ENCODE peak calls at places on chromosomes 13 and 19, in nine cellular contexts. D, Y, P, X, K, V, T, A and L are unnamed samples.

GRCh38 chr13:52361225-52361624 is 44.7 kb downstream of the THSD1 start:
- DNase-seq in Y (no peak), X (no peak), A (no peak), V (no peak), K (no peak), T (no peak), P (no peak), D (no peak), L (no peak)

GRCh38 chr13:91119643-91120042 is 227.8 kb upstream of the MIR17HG start:
- DNase-seq in T (no peak), V (no peak), K (no peak), Y (no peak), X (no peak), A (no peak), D (no peak), P (no peak), L (no peak)

GRCh38 chr19:36152886-36153525 is 759 bp upstream of the COX7A1 start:
- DNase-seq in A (peak; percentile 41), K (no peak), V (no peak), X (no peak), D (no peak), T (no peak), P (no peak), Y (no peak), L (no peak)

GRCh38 chr19:36772341-36773222 is at the start of gene ZNF850:
- DNase-seq in A (peak; percentile 95), P (peak; percentile 96), X (peak; percentile 96), T (peak; percentile 82), V (peak; percentile 96), D (peak; percentile 96), Y (peak; percentile 96), K (peak; percentile 95), L (peak; percentile 83)

GRCh38 chr19:46283771-46284170 is 13.1 kb upstream of the HIF3A start:
- DNase-seq in Y (no peak), T (no peak), X (no peak), V (no peak), D (no peak), A (no peak), P (no peak), K (no peak), L (no peak)

GRCh38 chr19:7928334-7928706 is 2.4 kb upstream of the CTXN1 start:
- DNase-seq in A (no peak), V (no peak), P (no peak), K (no peak), X (no peak), Y (no peak), T (no peak), D (no peak), L (no peak)

GRCh38 chr13:114027826-114028225 is 54.0 kb upstream of the C13orf46 start:
- DNase-seq in Y (no peak), V (peak; percentile 40), K (no peak), P (no peak), X (no peak), T (no peak), A (peak; percentile 64), D (no peak), L (no peak)

GRCh38 chr13:114089751-114090400 is 42.5 kb downstream of the RASA3 start:
- DNase-seq in P (no peak), V (peak; percentile 22), K (peak; percentile 19), A (no peak), D (no peak), X (peak; percentile 30), T (no peak), Y (no peak), L (no peak)

GRCh38 chr19:55579766-55580621 is 654 bp downstream of the ZNF579 start:
- DNase-seq in K (no peak), X (no peak), Y (no peak), V (no peak), A (no peak), D (peak; percentile 49), T (no peak), P (no peak), L (no peak)

DNA sequence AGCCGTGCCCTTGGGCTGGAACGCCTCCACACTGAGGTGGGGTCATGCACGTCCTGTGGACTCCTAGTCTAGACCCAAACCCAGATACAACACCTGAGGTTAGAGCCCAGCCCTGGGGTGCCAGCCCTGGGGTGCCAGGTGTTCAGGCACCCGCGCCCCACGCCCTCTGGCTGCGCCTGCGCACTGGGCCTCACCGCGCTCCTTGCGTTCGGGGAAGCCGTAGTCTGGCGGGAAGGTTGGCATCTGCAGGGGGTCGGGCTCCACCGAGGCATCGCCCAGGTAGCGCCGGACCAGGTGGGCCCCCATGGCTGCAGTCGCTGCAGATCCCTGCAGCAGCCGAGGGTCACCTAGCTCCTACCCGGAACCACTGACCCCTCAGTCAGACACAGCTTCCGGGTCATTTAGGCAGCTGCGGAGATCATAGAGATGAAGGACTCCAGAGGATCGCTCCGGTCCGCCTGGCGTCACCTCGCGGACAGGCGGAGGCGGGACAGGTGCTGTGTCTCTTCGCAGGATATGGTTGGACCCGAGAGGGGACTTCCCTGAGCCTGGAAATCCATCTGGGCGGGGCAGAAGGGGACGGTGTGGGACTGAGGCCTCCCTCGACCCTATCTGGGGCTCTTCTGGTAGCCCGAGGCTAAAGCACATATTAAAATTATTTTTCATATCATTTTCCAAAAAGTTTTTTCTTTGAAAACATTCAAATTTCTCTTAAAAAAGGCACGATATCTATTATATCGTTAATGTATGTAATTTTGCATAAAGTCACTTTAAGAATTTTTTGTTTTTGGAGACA is at the start of gene NDUFB7:
- DNase-seq in V (peak; percentile 93), P (peak; percentile 91), X (peak; percentile 87), A (peak; percentile 97), T (peak; percentile 85), K (peak; percentile 94), Y (peak; percentile 91), D (peak; percentile 96), L (peak; percentile 97)
- TF ChIP-seq CTCF in V (peak; percentile 57), P (peak; percentile 53), X (peak; percentile 80), A (peak; percentile 69), T (peak; percentile 70), K (peak; percentile 74), Y (peak; percentile 76), D (peak; percentile 51), L (peak; percentile 55)

GRCh38 chr19:4060621-4061177 is 6.0 kb downstream of the ZBTB7A start:
- DNase-seq in P (no peak), K (no peak), X (no peak), V (no peak), A (no peak), Y (no peak), T (no peak), D (no peak), L (no peak)

GRCh38 chr19:4062576-4063368 is 3.9 kb downstream of the ZBTB7A start:
- DNase-seq in V (peak; percentile 58), P (no peak), Y (no peak), X (no peak), D (no peak), A (peak; percentile 72), T (no peak), K (no peak), L (no peak)

GRCh38 chr19:4061178-4061682 is 5.5 kb downstream of the ZBTB7A start:
- DNase-seq in V (peak; percentile 93), A (peak; percentile 95), K (peak; percentile 94), X (peak; percentile 88), Y (peak; percentile 90), P (peak; percentile 89), D (no peak), T (peak; percentile 68), L (peak; percentile 91)

GRCh38 chr19:4063369-4064072 is 3.2 kb downstream of the ZBTB7A start:
- DNase-seq in K (no peak), X (no peak), T (no peak), P (no peak), D (no peak), Y (no peak), A (peak; percentile 66), V (peak; percentile 58), L (no peak)

GRCh38 chr19:4061683-4062575 is 4.8 kb downstream of the ZBTB7A start:
- DNase-seq in D (no peak), A (peak; percentile 81), K (peak; percentile 82), X (peak; percentile 76), P (no peak), V (peak; percentile 81), Y (no peak), T (no peak), L (no peak)
- H3K4me1 ChIP-seq in D (peaks cover 52% of the 10 kb centered on the region), A (peaks cover 74% of the 10 kb centered on the region), K (peaks cover 68% of the 10 kb centered on the region), X (peaks cover 46% of the 10 kb centered on the region), P (peaks cover 10% of the 10 kb centered on the region), V (no peaks in the 10 kb centered on the region), Y (peaks cover 24% of the 10 kb centered on the region), T (peaks cover 59% of the 10 kb centered on the region), L (peaks cover 46% of the 10 kb centered on the region)

DNA sequence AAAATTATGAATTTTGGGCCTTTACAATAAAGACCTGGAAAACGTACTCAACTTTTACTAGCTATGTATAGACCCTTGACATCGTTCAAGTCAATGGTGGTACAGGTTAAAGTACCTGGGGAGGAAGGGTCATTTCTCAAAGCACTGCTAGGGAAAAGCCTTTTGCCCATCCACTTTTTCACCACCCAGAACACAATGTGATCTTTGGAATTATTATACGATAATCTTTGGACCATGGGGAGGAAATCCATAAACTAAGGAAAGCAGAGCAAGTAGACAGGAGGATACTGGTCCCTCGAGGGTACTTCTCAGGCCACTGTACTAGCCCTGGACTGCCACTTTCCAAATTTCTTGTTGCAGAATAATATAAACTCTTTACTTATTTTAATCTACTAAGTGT is 39.5 kb downstream of the UBL3 start:
- DNase-seq in D (no peak), T (no peak), X (no peak), V (no peak), A (no peak), P (no peak), K (no peak), Y (no peak), L (no peak)
- H3K27ac ChIP-seq in D (no peak overlapping the region), T (no peak overlapping the region), X (no peak overlapping the region), V (peak overlapping the region; percentile 25), A (no peak overlapping the region), P (no peak overlapping the region), K (no peak overlapping the region), Y (no peak overlapping the region), L (no peak overlapping the region)

GRCh38 chr19:42344336-42344893 is 19.0 kb downstream of the MEGF8 start:
- DNase-seq in V (no peak), D (no peak), A (peak; percentile 66), Y (no peak), P (no peak), X (no peak), T (no peak), K (no peak), L (no peak)

GRCh38 chr19:42345191-42345812 is 19.9 kb downstream of the MEGF8 start:
- DNase-seq in T (no peak), A (no peak), V (no peak), K (no peak), X (no peak), P (no peak), Y (no peak), D (peak; percentile 80), L (no peak)

GRCh38 chr19:42348211-42348610 is 22.8 kb downstream of the MEGF8 start:
- DNase-seq in X (no peak), A (peak; percentile 49), Y (no peak), K (no peak), T (no peak), D (no peak), V (no peak), P (no peak), L (no peak)

DNA sequence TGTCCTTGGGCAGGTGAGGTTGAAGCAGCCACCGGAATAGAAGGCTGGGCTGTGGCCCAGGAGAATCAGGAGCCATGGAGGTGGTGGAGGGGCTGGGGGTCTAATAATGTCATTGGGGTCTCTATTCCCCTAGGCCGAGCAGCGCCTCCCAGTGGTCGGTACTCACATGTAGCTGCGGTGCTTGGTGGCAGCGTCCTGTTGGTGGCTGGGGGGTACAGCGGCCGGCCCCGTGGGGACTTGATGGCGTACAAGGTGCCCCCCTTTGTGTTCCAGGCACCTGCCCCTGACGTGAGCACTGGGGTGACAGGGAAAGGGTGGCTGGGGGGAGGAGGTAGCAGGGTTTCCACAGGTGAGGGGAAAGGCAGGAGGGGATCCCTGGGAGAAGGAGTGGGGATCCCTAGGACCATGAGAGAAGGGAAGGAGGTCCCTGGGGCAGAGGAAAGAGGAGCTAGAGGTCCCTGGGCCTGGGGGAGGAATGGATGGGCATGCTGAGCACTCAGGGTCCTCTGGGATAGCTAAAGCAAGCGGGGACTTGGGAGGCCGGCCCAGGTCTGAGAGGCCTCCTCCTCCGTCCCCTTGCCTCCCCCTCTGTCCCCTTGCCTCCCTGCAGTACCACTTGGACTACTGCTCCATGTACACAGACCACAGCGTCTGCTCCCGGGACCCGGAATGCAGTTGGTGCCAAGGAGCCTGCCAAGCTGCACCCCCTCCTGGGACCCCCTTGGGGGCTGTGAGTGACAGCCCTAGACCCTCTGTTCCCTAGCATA is 18.1 kb downstream of the MEGF8 start:
- DNase-seq in Y (no peak), V (no peak), P (no peak), X (no peak), T (no peak), K (no peak), D (no peak), A (no peak), L (no peak)
- TF ChIP-seq CTCF in Y (no peak), V (no peak), P (no peak), X (no peak), T (no peak), K (no peak), D (no peak), A (no peak), L (no peak)